ENCODE peak calls at places on chromosomes 2 and 18, in eight cellular contexts. M is aorta; P is NCI-H2081; R is CD4-positive, alpha-beta T cell; X is activated CD4-positive, alpha-beta T cell treated with anti-CD3 and anti-CD28 coated beads for 24 hours; K is breast epithelium; Y is activated T-cell treated with anti-CD3 and anti-CD28 coated beads for 1 hour; D is HT1080. Q is an unnamed sample.

GRCh38 chr2:223297788-223298187 is 245.8 kb downstream of the KCNE4 start:
- DNase-seq in M (no peak), P (no peak), R (no peak), X (no peak), K (no peak), Y (no peak), D (no peak), Q (no peak)

GRCh38 chr2:24920813-24921441 is 890 bp upstream of the ADCY3 start:
- DNase-seq in M (peak; percentile 49), P (no peak), R (no peak), X (no peak), K (peak; percentile 28), Y (no peak), D (no peak), Q (peak; percentile 43)

GRCh38 chr2:11829324-11829946 is 83.0 kb downstream of the LPIN1 start:
- DNase-seq in M (peak; percentile 88), P (peak; percentile 63), R (peak; percentile 51), X (peak; percentile 45), K (peak; percentile 56), Y (peak; percentile 57), D (peak; percentile 84), Q (peak; percentile 72)

GRCh38 chr2:120522151-120522751 is 176.3 kb downstream of the INHBB start:
- DNase-seq in M (peak; percentile 64), P (no peak), R (no peak), X (no peak), K (no peak), Y (no peak), D (no peak), Q (no peak)

GRCh38 chr18:9825571-9826073 is 60.2 kb upstream of the TXNDC2 start:
- DNase-seq in M (no peak), P (no peak), R (no peak), X (no peak), K (no peak), Y (no peak), D (peak; percentile 91), Q (peak; percentile 92)

GRCh38 chr2:43906448-43907122 is 67.8 kb downstream of the ABCG8 start:
- DNase-seq in M (no peak), P (no peak), R (no peak), X (no peak), K (no peak), Y (no peak), D (no peak), Q (no peak)

GRCh38 chr18:58267493-58267892 is 223.5 kb downstream of the NEDD4L start:
- DNase-seq in M (no peak), P (no peak), R (no peak), X (no peak), K (no peak), Y (no peak), D (no peak), Q (peak; percentile 41)

GRCh38 chr2:231343988-231344387 is 51.5 kb upstream of the B3GNT7 start:
- DNase-seq in M (no peak), P (no peak), R (no peak), X (no peak), K (no peak), Y (no peak), D (no peak), Q (no peak)

GRCh38 chr2:25606892-25607291 is 66.5 kb downstream of the DTNB start:
- DNase-seq in M (no peak), P (peak; percentile 5), R (no peak), X (no peak), K (no peak), Y (no peak), D (peak; percentile 13), Q (peak; percentile 57)

GRCh38 chr2:186780701-186781316 is 68.2 kb downstream of the ZSWIM2 start:
- DNase-seq in M (no peak), P (no peak), R (no peak), X (no peak), K (no peak), Y (no peak), D (peak; percentile 54), Q (peak; percentile 50)

GRCh38 chr2:76437564-76437963 is 726.8 kb upstream of the GCFC2 start:
- DNase-seq in M (no peak), P (no peak), R (no peak), X (no peak), K (no peak), Y (no peak), D (no peak), Q (no peak)

GRCh38 chr2:9178110-9178904 is 28.3 kb upstream of the ASAP2 start:
- DNase-seq in M (no peak), P (no peak), R (no peak), X (no peak), K (no peak), Y (no peak), D (peak; percentile 20), Q (no peak)

GRCh38 chr2:237581751-237582746 is 8.5 kb downstream of the RAB17 start:
- DNase-seq in M (peak; percentile 86), P (peak; percentile 54), R (peak; percentile 28), X (peak; percentile 17), K (no peak), Y (no peak), D (peak; percentile 54), Q (no peak)

GRCh38 chr2:95799892-95800291 is 191.7 kb downstream of the ANKRD36C start:
- DNase-seq in M (peak; percentile 50), P (no peak), R (no peak), X (no peak), K (no peak), Y (no peak), D (no peak), Q (no peak)

GRCh38 chr18:42290318-42291307 is 335.6 kb downstream of the PIK3C3 start:
- DNase-seq in M (no peak), P (no peak), R (no peak), X (no peak), K (no peak), Y (no peak), D (no peak), Q (no peak)

GRCh38 chr2:129722306-129723020 is 257.0 kb upstream of the RAB6C start:
- DNase-seq in M (no peak), P (no peak), R (no peak), X (no peak), K (no peak), Y (no peak), D (no peak), Q (no peak)

GRCh38 chr2:84799772-84800171 is 81.1 kb downstream of the TRABD2A start:
- DNase-seq in M (no peak), P (no peak), R (no peak), X (no peak), K (no peak), Y (no peak), D (no peak), Q (no peak)

GRCh38 chr2:150417278-150417677 is 70.2 kb downstream of the RND3 start:
- DNase-seq in M (no peak), P (no peak), R (no peak), X (no peak), K (no peak), Y (no peak), D (no peak), Q (no peak)

GRCh38 chr18:55779711-55780590 is 192.0 kb upstream of the TCF4 start:
- DNase-seq in M (peak; percentile 77), P (peak; percentile 20), R (no peak), X (no peak), K (peak; percentile 52), Y (no peak), D (no peak), Q (no peak)

GRCh38 chr2:68971591-68972231 is 2.7 kb upstream of the GKN1 start:
- DNase-seq in M (no peak), P (no peak), R (no peak), X (no peak), K (no peak), Y (no peak), D (peak; percentile 99), Q (peak; percentile 69)

GRCh38 chr2:11444737-11445136 is 21.2 kb downstream of the E2F6 start:
- DNase-seq in M (no peak), P (no peak), R (no peak), X (no peak), K (no peak), Y (no peak), D (no peak), Q (no peak)

GRCh38 chr2:68921646-68922045 is 31.0 kb downstream of the GKN2 start:
- DNase-seq in M (no peak), P (no peak), R (no peak), X (no peak), K (no peak), Y (no peak), D (peak; percentile 71), Q (no peak)

GRCh38 chr2:159968282-159968900 is 94.0 kb downstream of the PLA2R1 start:
- DNase-seq in M (no peak), P (peak; percentile 46), R (no peak), X (no peak), K (no peak), Y (no peak), D (peak; percentile 40), Q (peak; percentile 68)

GRCh38 chr18:8287184-8287885 is 321.9 kb upstream of the RAB12 start:
- DNase-seq in M (no peak), P (no peak), R (no peak), X (no peak), K (no peak), Y (no peak), D (no peak), Q (no peak)

GRCh38 chr2:239223330-239224248 is 177.2 kb downstream of the HDAC4 start:
- DNase-seq in M (peak; percentile 89), P (no peak), R (no peak), X (no peak), K (peak; percentile 51), Y (no peak), D (no peak), Q (no peak)

GRCh38 chr2:55153564-55154315 is 78.4 kb downstream of the CLHC1 start:
- DNase-seq in M (no peak), P (no peak), R (no peak), X (no peak), K (no peak), Y (no peak), D (no peak), Q (peak; percentile 71)

GRCh38 chr2:98514879-98515570 is 70.4 kb downstream of the INPP4A start:
- DNase-seq in M (no peak), P (no peak), R (no peak), X (no peak), K (no peak), Y (no peak), D (peak; percentile 62), Q (peak; percentile 16)

GRCh38 chr18:42298744-42299685 is 344.0 kb downstream of the PIK3C3 start:
- DNase-seq in M (peak; percentile 86), P (peak; percentile 70), R (peak; percentile 11), X (peak; percentile 47), K (peak; percentile 63), Y (peak; percentile 33), D (peak; percentile 63), Q (peak; percentile 75)

GRCh38 chr2:238136820-238137537 is 1.5 kb upstream of the KLHL30 start:
- DNase-seq in M (peak; percentile 66), P (no peak), R (no peak), X (no peak), K (no peak), Y (no peak), D (peak; percentile 52), Q (peak; percentile 77)

GRCh38 chr2:43293744-43294695 is 67.6 kb upstream of the ZFP36L2 start:
- DNase-seq in M (no peak), P (no peak), R (no peak), X (no peak), K (no peak), Y (no peak), D (peak; percentile 97), Q (peak; percentile 97)